ENCODE peak calls at places on chromosomes 3 and 15, in five cellular contexts. B is activated CD4-positive, alpha-beta T cell treated with anti-CD3 and anti-CD28 coated beads, Interleukin-2, amount 50 U/mL, for 24 hours; G is kidney glomerular epithelial cell; R is uterus; O is A172. E is an unnamed sample.

GRCh38 chr3:127628788-127629456 is at the start of gene PODXL2:
- DNase-seq in B (no peak), G (no peak), R (peak; percentile 48), O (no peak), E (no peak)

GRCh38 chr3:187227658-187228258 is 30.5 kb downstream of the RTP1 start:
- DNase-seq in B (no peak), G (peak; percentile 94), R (no peak), O (peak; percentile 73), E (no peak)

GRCh38 chr3:51282931-51283330 is 102.2 kb upstream of the MANF start:
- DNase-seq in B (no peak), G (peak; percentile 4), R (no peak), O (no peak), E (no peak)

GRCh38 chr3:15538345-15538744 is 16.8 kb upstream of the COLQ start:
- DNase-seq in B (no peak), G (no peak), R (no peak), O (no peak), E (no peak)

GRCh38 chr3:177419904-177420601 is 222.8 kb upstream of the TBL1XR1 start:
- DNase-seq in B (no peak), G (no peak), R (peak; percentile 32), O (no peak), E (no peak)

GRCh38 chr3:172357850-172358754 is 90.2 kb downstream of the GHSR start:
- DNase-seq in B (no peak), G (no peak), R (no peak), O (no peak), E (no peak)

GRCh38 chr3:188673509-188674239 is 498.1 kb upstream of the TPRG1 start:
- DNase-seq in B (no peak), G (peak; percentile 76), R (no peak), O (no peak), E (peak; percentile 92)

GRCh38 chr3:4551826-4552442 is 58.8 kb downstream of the ITPR1 start:
- DNase-seq in B (no peak), G (no peak), R (no peak), O (no peak), E (no peak)

GRCh38 chr3:42499478-42499871 is 3.0 kb upstream of the VIPR1 start:
- DNase-seq in B (no peak), G (no peak), R (no peak), O (no peak), E (no peak)

GRCh38 chr3:141878812-141879211 is 2.4 kb downstream of the ATP1B3 start:
- DNase-seq in B (no peak), G (no peak), R (no peak), O (no peak), E (no peak)

GRCh38 chr15:39327005-39327725 is 253.7 kb upstream of the THBS1 start:
- DNase-seq in B (no peak), G (no peak), R (no peak), O (no peak), E (no peak)

GRCh38 chr3:13301295-13301987 is 118.7 kb downstream of the NUP210 start:
- DNase-seq in B (no peak), G (no peak), R (no peak), O (peak; percentile 90), E (no peak)

GRCh38 chr3:39148116-39149058 is 5.0 kb downstream of the CSRNP1 start:
- DNase-seq in B (no peak), G (peak; percentile 25), R (no peak), O (peak; percentile 27), E (no peak)

GRCh38 chr15:66864086-66864830 is 162.2 kb downstream of the SMAD6 start:
- DNase-seq in B (no peak), G (no peak), R (no peak), O (no peak), E (no peak)

GRCh38 chr15:99174567-99174966 is 69.7 kb downstream of the SYNM start:
- DNase-seq in B (no peak), G (no peak), R (no peak), O (no peak), E (no peak)

E was measured in epithelial cell of proximal tubule.